ENCODE peak calls at places on chromosomes 7 and 10, in seven cellular contexts. C is astrocyte, D is fibroblast of lung, J is GM12878, G is GM23248, N is neural progenitor cell, U is hepatocyte. H is an unnamed sample.

GRCh38 chr7:70417061-70417655 is 714.8 kb upstream of the GALNT17 start:
- DNase-seq in U (no peak), C (no peak), J (no peak), G (peak; percentile 15), N (peak; percentile 24), D (no peak), H (peak; percentile 64)

GRCh38 chr7:97835296-97836138 is 36.7 kb downstream of the ASNS start:
- DNase-seq in D (peak; percentile 39), U (peak; percentile 86), G (peak; percentile 81), C (peak; percentile 18), N (peak; percentile 87), J (peak; percentile 9), H (peak; percentile 86)

GRCh38 chr10:67533376-67533775 is 162.6 kb downstream of the CTNNA3 start:
- DNase-seq in C (no peak), U (no peak), D (no peak), G (no peak), N (no peak), J (no peak), H (no peak)

GRCh38 chr10:30051220-30051619 is 8.2 kb downstream of the JCAD start:
- DNase-seq in N (no peak), G (no peak), D (no peak), C (no peak), J (no peak), U (no peak), H (no peak)

GRCh38 chr10:132136097-132136521 is 50.6 kb upstream of the DPYSL4 start:
- DNase-seq in N (no peak), U (no peak), C (no peak), D (no peak), G (no peak), J (no peak), H (no peak)

GRCh38 chr10:5988336-5988920 is 11.1 kb upstream of the IL15RA start:
- DNase-seq in U (no peak), N (no peak), D (no peak), C (no peak), G (no peak), J (no peak), H (no peak)

GRCh38 chr7:127391591-127392181 is 822 bp downstream of the ZNF800 start:
- DNase-seq in N (peak; percentile 56), C (peak; percentile 26), G (peak; percentile 72), D (peak; percentile 40), J (no peak), U (peak; percentile 64), H (peak; percentile 53)

GRCh38 chr7:89648509-89648908 is 505.8 kb upstream of the STEAP1 start:
- DNase-seq in D (no peak), N (no peak), G (no peak), C (no peak), J (no peak), U (no peak), H (no peak)

GRCh38 chr10:114648368-114648767 is 9.7 kb downstream of the ABLIM1 start:
- DNase-seq in U (peak; percentile 59), C (peak; percentile 96), J (no peak), N (no peak), G (peak; percentile 64), D (peak; percentile 97), H (no peak)

GRCh38 chr7:30163231-30163894 is 28.6 kb downstream of the MTURN start:
- DNase-seq in D (peak; percentile 33), N (no peak), G (no peak), U (no peak), C (no peak), J (no peak), H (no peak)
- H3K4me3 ChIP-seq in D (no peak overlapping the region), N (no peak overlapping the region), G (peak overlapping the region; percentile 54), U (no peak overlapping the region), C (peak overlapping the region; percentile 49), J (no peak overlapping the region), H (no peak overlapping the region)

DNA sequence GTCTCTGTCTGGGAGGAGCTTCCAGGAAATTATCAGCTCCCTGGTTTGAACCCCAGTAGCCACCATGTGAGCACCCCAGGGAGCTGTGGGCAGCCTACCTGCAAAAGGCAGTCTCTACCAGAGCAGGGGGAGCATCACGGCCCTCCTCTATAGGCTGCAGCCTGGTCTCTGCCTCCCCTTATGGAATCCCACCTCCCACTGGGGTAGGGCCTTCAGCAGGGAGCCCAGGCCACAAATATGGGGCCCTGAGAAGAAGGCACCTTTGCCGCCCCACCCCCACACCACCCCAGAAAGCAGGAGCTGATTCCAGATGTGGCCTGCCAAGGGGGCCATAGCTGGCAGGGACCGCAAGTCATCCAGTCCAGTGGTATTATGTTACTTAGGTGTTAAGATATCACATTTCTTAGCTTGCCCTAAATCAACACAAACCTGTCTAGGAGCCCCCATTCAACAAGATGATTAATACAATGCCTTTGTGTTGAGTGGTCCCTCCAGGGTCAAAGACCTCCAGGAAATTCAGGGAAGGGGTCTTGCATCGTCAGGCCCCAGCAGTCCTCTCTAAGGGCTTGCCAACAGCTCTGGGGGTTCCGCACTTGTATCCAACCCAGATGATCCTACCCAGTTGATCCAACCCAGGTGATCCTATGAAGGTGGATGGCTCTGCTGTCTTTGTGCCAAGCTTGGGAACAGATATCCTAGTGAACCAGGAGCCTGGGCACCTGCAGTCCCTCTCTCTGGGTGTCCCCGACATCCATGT is 114.9 kb downstream of the OAT start:
- DNase-seq in G (no peak), N (no peak), C (no peak), J (no peak), U (no peak), D (no peak), H (no peak)
- H3K27ac ChIP-seq in G (no peak overlapping the region), N (no peak overlapping the region), C (no peak overlapping the region), J (no peak overlapping the region), U (no peak overlapping the region), D (no peak overlapping the region), H (no peak overlapping the region)

GRCh38 chr7:83105063-83105462 is 57.6 kb downstream of the PCLO start:
- DNase-seq in G (no peak), U (no peak), C (no peak), N (no peak), D (peak; percentile 12), J (no peak), H (no peak)

GRCh38 chr7:83105948-83106347 is 56.7 kb downstream of the PCLO start:
- DNase-seq in U (no peak), J (no peak), N (peak; percentile 1), G (no peak), D (no peak), C (no peak), H (peak; percentile 49)

GRCh38 chr7:83096065-83096580 is 66.6 kb downstream of the PCLO start:
- DNase-seq in G (no peak), U (no peak), J (no peak), D (peak; percentile 31), N (no peak), C (peak; percentile 12), H (no peak)

GRCh38 chr7:83101540-83101939 is 61.1 kb downstream of the PCLO start:
- DNase-seq in C (no peak), N (no peak), U (no peak), D (no peak), J (no peak), G (no peak), H (no peak)
- H2AFZ ChIP-seq in C (no peak overlapping the region), N (no peak overlapping the region), U (no peak overlapping the region), D (no peak overlapping the region), J (no peak overlapping the region), G (no peak overlapping the region), H (no peak overlapping the region)

GRCh38 chr10:99659031-99659867 is at the start of gene ENTPD7:
- DNase-seq in J (peak; percentile 85), N (peak; percentile 99), D (peak; percentile 97), C (peak; percentile 92), G (peak; percentile 100), U (peak; percentile 98), H (peak; percentile 99)

GRCh38 chr10:99661370-99661749 is 2.1 kb downstream of the ENTPD7 start:
- DNase-seq in G (peak; percentile 97), N (no peak), D (peak; percentile 89), C (peak; percentile 86), J (no peak), U (peak; percentile 26), H (no peak)

GRCh38 chr10:99659868-99660366 is 608 bp downstream of the ENTPD7 start:
- DNase-seq in G (peak; percentile 47), N (no peak), D (no peak), C (no peak), J (no peak), U (no peak), H (peak; percentile 30)

GRCh38 chr10:99658622-99659030 is 683 bp upstream of the ENTPD7 start:
- DNase-seq in N (peak; percentile 24), G (peak; percentile 83), C (peak; percentile 61), D (peak; percentile 71), U (peak; percentile 80), J (no peak), H (peak; percentile 40)

DNA sequence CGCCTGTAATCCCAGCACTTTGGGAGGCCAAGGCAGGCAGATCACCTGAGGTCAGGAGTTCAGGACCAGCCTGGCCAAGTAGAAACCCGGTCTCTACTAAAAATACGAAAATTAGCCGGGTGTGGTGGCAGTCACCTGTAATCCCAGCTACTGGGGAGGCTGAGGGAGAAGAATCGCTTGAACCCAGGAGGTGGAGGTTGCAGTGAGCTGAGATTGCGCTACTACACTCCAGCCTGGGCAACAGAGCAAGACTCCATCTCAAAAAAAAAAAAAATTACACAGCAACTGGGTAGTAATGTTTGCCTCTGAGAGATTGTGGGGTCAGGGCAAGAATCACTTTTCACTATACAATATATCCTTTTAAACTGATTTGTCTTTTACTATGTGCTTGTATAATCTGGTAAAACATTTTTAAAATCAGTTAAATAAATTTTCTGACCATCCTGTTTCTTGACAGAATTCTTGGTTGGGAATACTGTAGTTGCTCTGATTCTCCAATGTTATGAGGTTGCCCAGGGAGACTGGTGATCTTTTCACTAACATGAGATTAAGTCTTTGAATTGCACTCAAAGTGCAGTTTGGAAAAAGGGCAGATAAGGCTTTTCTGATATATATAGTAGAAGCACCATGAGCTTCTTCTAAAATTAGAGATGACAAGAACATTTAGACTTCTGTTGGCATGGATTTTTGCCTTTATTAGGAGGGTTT is 1.5 kb downstream of the ENTPD7 start:
- DNase-seq in C (peak; percentile 12), G (no peak), N (no peak), U (no peak), J (no peak), D (peak; percentile 31), H (no peak)
- H3K4me3 ChIP-seq in C (peak overlapping the region; percentile 98), G (peak overlapping the region; percentile 92), N (no peak overlapping the region), U (no peak overlapping the region), J (no peak overlapping the region), D (peak overlapping the region; percentile 99), H (no peak overlapping the region)

GRCh38 chr7:94512735-94513564 is 3.3 kb downstream of the CASD1 start:
- DNase-seq in G (no peak), U (no peak), C (no peak), N (peak; percentile 2), J (no peak), D (no peak), H (no peak)
- H3K27ac ChIP-seq in G (no peak overlapping the region), U (peak overlapping the region; percentile 56), C (no peak overlapping the region), N (no peak overlapping the region), J (no peak overlapping the region), D (no peak overlapping the region), H (no peak overlapping the region)

GRCh38 chr10:77274046-77274795 is 363.4 kb downstream of the KCNMA1 start:
- DNase-seq in D (peak; percentile 86), C (peak; percentile 80), G (peak; percentile 84), U (peak; percentile 36), N (peak; percentile 31), J (no peak), H (no peak)
- H2AFZ ChIP-seq in D (no peak overlapping the region), C (peak overlapping the region; percentile 20), G (peak overlapping the region; percentile 37), U (no peak overlapping the region), N (no peak overlapping the region), J (no peak overlapping the region), H (no peak overlapping the region)